ENCODE peak calls at places on chromosomes 13 and 19, in four cellular contexts. C is tibial nerve, H is heart left ventricle, N is stomach. S is an unnamed sample. For H3K36me3, the result is how much of the 10 kb centered on the place peaks cover.

GRCh38 chr13:24865158-24865557 is 101.2 kb downstream of the RNF17 start:
- DNase-seq in C (no peak), H (no peak), N (no peak), S (no peak)

GRCh38 chr13:97188207-97188606 is 33.9 kb upstream of the MBNL2 start:
- DNase-seq in C (no peak), H (no peak), N (no peak), S (no peak)

GRCh38 chr13:98451676-98452105 is 125.2 kb downstream of the STK24 start:
- DNase-seq in C (peak), H (no peak), N (no peak), S (peak)

GRCh38 chr13:45055902-45056648 is 64.2 kb upstream of the GTF2F2 start:
- DNase-seq in C (no peak), H (no peak), N (no peak), S (no peak)

GRCh38 chr19:6402834-6403608 is 10.1 kb upstream of the GTF2F1 start:
- DNase-seq in C (no peak), H (no peak), N (no peak), S (peak)

GRCh38 chr13:59931621-59932020 is 232.1 kb downstream of the DIAPH3 start:
- DNase-seq in C (no peak), H (no peak), N (no peak), S (no peak)

GRCh38 chr19:991174-991931 is 7.2 kb downstream of the WDR18 start:
- DNase-seq in C (no peak), H (no peak), N (no peak), S (no peak)

GRCh38 chr19:50922316-50922853 is 11.2 kb upstream of the KLK4 start:
- DNase-seq in C (peak), H (peak), N (peak), S (peak)

GRCh38 chr19:23512151-23512925 is 117.1 kb upstream of the ZNF91 start:
- DNase-seq in C (no peak), H (no peak), N (no peak), S (no peak)

GRCh38 chr13:67106502-67107057 is 123.6 kb downstream of the PCDH9 start:
- DNase-seq in C (no peak), H (no peak), N (no peak), S (no peak)

GRCh38 chr13:89602655-89603054 is 1744.8 kb upstream of the MIR17HG start:
- DNase-seq in C (no peak), H (no peak), N (no peak), S (no peak)

GRCh38 chr13:66887088-66887487 is 343.0 kb downstream of the PCDH9 start:
- DNase-seq in C (no peak), H (no peak), N (no peak), S (no peak)

GRCh38 chr19:35223084-35223790 is 5.3 kb downstream of the FAM187B start:
- DNase-seq in C (no peak), H (no peak), N (no peak), S (no peak)

GRCh38 chr19:10420444-10421239 is at the start of gene PDE4A:
- DNase-seq in C (no peak), H (no peak), N (no peak), S (no peak)

GRCh38 chr19:48629297-48629598 is 7.9 kb downstream of the DBP start:
- DNase-seq in C (no peak), H (no peak), N (no peak), S (no peak)
- H3K36me3 ChIP-seq in C (half or more), H (under half), N (under half), S (under half)

GRCh38 chr13:73076013-73076412 is 17.2 kb downstream of the KLF5 start:
- DNase-seq in C (no peak), H (no peak), N (no peak), S (no peak)

GRCh38 chr13:73073050-73073449 is 14.2 kb downstream of the KLF5 start:
- DNase-seq in C (no peak), H (no peak), N (no peak), S (no peak)

GRCh38 chr13:73074101-73074500 is 15.3 kb downstream of the KLF5 start:
- DNase-seq in C (no peak), H (no peak), N (no peak), S (no peak)

GRCh38 chr13:73077867-73078266 is 19.1 kb downstream of the KLF5 start:
- DNase-seq in C (no peak), H (no peak), N (no peak), S (no peak)

DNA sequence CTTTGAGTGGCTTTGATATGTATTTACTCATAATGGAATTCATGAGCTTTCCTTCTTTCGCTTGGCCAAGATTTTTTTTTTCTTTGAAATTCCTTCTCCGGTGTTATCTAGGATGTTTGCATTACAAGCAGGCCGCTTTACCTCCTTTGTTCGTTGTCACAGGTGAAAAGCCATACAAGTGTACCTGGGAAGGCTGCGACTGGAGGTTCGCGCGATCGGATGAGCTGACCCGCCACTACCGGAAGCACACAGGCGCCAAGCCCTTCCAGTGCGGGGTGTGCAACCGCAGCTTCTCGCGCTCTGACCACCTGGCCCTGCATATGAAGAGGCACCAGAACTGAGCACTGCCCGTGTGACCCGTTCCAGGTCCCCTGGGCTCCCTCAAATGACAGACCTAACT is 16.7 kb downstream of the KLF5 start:
- DNase-seq in C (no peak), H (no peak), N (peak), S (no peak)
- H3K4me3 ChIP-seq in C (no peak), H (no peak), N (no peak), S (no peak)

DNA sequence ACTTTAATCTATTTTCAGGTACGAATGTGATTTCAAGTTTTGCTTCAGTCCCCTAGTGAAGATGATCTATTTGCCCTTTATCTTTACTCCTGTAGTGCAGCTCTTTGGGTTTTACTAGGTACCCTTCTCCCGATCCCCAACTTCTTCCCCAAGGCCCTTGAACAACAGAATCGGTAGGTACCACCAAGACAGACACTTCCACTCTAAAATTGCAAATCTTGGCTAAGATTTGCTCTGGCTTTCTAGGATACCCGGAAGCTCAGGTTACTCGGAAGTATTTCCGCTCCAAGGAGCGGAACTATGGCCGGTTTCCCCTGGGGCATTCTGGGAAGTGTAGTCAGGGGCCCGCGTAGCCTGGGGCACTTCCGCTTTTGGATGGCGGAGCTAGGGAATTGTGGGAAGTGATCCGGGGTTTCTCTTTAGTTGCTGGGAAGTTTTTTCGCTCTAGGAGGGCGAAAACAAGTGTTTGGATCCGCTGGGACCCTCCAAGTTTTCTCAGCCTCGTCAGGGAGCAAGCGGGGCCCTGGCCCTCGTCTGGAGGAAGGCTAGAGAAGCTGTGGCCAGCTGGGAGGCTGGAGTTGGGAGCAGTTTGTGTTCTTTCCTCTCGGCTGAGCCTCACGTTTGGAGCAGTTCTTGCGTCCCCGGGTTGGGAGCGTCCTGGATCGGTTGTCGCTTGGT is 5.1 kb upstream of the ZNF227 start:
- DNase-seq in C (peak), H (peak), N (peak), S (peak)
- TF ChIP-seq POLR2A in C (peak), H (peak), N (no peak), S (no peak)

GRCh38 chr19:39171479-39172465 is 25.0 kb upstream of the NCCRP1 start:
- DNase-seq in C (no peak), H (no peak), N (no peak), S (no peak)

GRCh38 chr19:39172700-39173501 is 23.9 kb upstream of the NCCRP1 start:
- DNase-seq in C (no peak), H (no peak), N (no peak), S (no peak)

GRCh38 chr19:39174142-39174541 is 22.6 kb upstream of the NCCRP1 start:
- DNase-seq in C (no peak), H (no peak), N (no peak), S (no peak)

GRCh38 chr19:39174558-39175544 is 21.9 kb upstream of the NCCRP1 start:
- DNase-seq in C (no peak), H (no peak), N (no peak), S (no peak)

DNA sequence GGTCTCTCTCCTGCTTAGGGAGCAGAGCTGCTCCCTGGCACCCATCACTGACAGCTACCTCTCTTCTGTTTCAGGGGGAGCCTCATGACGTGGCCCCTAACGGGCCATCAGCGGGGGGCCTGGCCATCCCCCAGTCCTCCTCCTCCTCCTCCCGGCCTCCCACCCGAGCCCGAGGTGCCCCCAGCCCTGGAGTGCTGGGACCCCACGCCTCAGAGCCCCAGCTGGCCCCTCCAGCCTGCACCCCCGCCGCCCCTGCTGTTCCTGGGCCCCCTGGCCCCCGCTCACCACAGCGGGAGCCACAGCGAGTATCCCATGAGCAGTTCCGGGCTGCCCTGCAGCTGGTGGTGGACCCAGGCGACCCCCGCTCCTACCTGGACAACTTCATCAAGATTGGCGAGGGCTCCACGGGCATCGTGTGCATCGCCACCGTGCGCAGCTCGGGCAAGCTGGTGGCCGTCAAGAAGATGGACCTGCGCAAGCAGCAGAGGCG is 23.2 kb upstream of the NCCRP1 start:
- DNase-seq in C (no peak), H (no peak), N (no peak), S (no peak)
- H3K36me3 ChIP-seq in C (half or more), H (under half), N (half or more), S (under half)

GRCh38 chr13:73370066-73370465 is 311.3 kb downstream of the KLF5 start:
- DNase-seq in C (no peak), H (no peak), N (no peak), S (no peak)

GRCh38 chr13:73366241-73366640 is 307.4 kb downstream of the KLF5 start:
- DNase-seq in C (no peak), H (no peak), N (no peak), S (no peak)

GRCh38 chr13:73368608-73369007 is 309.8 kb downstream of the KLF5 start:
- DNase-seq in C (no peak), H (no peak), N (no peak), S (no peak)

GRCh38 chr13:73367886-73368285 is 309.1 kb downstream of the KLF5 start:
- DNase-seq in C (no peak), H (no peak), N (no peak), S (no peak)

DNA sequence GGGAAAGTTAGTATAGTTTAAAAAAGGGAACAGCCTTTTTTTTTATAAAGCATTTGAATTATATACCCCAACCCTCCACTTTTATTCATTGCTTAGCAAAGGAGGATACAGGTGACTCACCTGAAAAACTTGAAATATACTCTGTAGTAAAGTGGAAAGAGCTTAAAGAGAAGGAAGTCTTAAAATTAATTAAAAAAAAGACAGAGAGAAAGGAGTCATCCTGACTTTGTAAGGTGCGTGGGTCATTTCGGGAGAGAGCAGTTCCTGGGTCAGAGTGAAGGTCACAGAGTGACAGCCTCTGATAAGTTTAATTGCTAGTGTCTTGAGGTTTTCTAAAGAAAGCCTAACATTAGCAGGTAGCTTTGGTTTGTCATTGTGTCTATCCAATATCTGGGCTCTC is 310.3 kb downstream of the KLF5 start:
- DNase-seq in C (no peak), H (no peak), N (no peak), S (no peak)
- H3K4me3 ChIP-seq in C (no peak), H (no peak), N (no peak), S (no peak)

GRCh38 chr13:94984974-94985373 is 272.6 kb upstream of the SOX21 start:
- DNase-seq in C (no peak), H (no peak), N (no peak), S (no peak)
- TF ChIP-seq POLR2A in C (no peak), H (no peak), N (no peak), S (no peak)

DNA sequence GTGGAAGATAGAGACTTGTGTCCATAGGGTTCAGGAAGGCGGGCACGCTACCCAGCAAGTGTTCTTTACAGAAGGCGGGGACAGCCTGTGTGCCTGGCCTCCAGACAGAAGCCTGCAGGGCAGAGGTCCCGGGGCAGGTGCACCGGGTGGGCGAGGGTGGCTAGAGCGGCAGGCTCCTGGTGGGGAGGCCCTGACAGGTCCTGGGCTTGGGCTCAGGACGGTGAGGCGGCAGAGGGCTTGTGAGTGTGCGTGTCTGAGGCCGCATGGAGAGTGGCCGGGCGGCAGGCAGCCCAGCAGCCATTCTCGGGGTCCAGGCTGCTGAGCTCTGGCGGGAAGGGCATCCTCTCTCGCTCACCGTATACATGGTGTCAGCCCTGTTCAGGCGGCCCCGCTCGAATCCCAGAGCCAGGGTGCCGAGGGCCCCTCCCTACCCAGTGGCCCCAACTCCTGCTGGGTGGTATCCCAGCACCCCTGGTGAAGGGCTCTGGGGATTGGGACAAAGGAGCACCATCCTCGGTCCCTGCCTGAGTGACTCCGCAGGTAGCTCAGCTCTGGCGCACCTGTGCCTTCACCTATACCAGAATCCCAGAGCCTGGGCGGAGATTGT is 3.0 kb upstream of the AMH start:
- DNase-seq in C (no peak), H (no peak), N (no peak), S (no peak)
- H3K36me3 ChIP-seq in C (half or more), H (under half), N (half or more), S (under half)

GRCh38 chr19:3363841-3364500 is 2.4 kb upstream of the NFIC start:
- DNase-seq in C (no peak), H (no peak), N (no peak), S (no peak)

GRCh38 chr19:3362217-3362907 is 4.0 kb upstream of the NFIC start:
- DNase-seq in C (no peak), H (no peak), N (no peak), S (no peak)

GRCh38 chr19:3359850-3360493 is 6.4 kb upstream of the NFIC start:
- DNase-seq in C (no peak), H (peak), N (no peak), S (no peak)

GRCh38 chr19:3360494-3361383 is 5.6 kb upstream of the NFIC start:
- DNase-seq in C (peak), H (peak), N (peak), S (peak)

DNA sequence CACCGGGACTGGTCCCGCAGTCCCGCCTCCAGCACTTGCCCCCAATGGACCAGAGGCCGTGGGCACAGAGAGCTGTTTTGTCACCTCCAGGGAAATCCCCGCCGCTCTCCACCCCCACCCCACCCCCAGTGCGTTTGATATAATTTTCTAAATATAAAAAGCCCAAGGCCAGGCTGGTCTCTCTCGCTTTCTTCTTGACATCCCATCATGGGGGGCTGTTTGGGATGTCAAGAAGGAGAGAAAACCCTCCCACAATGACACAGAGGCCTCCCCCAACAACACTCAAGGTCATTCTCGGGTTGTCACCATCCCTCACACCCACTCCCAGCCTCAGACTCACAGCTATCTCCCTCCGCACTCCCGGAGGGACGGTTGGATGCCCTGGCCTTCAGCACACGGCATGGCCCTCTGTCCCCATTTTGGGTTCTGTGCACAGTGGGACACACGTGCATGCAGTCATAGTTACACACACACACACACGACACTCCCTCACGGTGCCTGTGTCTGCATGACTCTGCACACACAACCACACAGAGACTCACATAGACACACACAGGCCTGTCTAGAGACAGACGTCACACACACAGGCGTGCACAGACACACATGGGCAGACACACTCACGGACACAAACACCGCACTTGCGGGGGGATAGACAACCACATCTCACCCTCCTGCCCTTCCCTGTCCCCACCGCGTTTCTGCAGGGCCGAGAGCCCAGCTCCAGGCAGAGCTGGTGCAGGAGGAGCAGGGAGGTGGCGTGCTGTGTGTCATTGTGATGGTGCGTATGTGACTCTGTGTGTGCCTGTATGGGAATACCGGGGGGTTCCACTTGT is 4.8 kb upstream of the NFIC start:
- DNase-seq in C (no peak), H (peak), N (no peak), S (no peak)
- H3K4me3 ChIP-seq in C (peak), H (peak), N (peak), S (no peak)

DNA sequence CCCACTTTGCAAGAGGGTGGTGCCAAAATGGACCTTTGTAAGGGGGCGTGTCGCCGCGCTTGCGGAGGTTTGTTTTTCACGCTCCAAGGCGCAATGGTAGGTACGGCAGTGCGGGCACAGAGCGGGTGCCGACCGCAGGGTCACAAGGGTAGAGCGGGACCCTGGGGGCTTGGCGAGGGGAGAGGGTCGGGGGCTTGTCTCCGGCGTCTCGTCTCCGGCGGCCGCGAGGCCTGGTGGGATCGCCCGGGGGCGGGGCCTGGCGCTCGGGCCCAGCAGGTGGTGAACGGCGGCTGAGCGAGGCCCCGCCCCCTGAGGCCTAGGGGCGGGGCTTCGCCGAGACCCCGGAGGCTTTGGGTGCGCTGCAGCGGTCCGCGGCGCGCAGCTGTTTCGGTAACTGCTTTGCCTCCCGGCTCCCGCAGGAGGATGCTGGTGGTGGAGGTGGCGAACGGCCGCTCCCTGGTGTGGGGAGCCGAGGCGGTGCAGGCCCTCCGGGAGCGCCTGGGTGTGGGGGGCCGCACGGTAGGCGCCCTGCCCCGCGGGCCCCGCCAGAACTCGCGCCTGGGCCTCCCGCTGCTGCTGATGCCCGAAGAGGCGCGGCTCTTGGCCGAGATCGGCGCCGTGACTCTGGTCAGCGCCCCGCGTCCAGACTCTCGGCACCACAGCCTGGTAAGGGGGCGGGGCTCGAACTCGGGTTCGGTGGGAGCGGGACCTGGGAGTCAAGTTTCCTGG is at the start of gene TSEN34:
- DNase-seq in C (peak), H (peak), N (peak), S (peak)
- TF ChIP-seq POLR2A in C (peak), H (peak), N (no peak), S (peak)

GRCh38 chr19:17172624-17173345 is 42.4 kb upstream of the USE1 start:
- DNase-seq in C (no peak), H (no peak), N (no peak), S (no peak)
- H3K36me3 ChIP-seq in C (half or more), H (under half), N (half or more), S (under half)

S was measured in body of pancreas.